ENCODE peak calls at places on chromosomes 3 and 15, in five cellular contexts. G is activated T-helper 2 cell treated with anti-CD3 and anti-CD28 coated beads, Interferon-gamma antibody, Interleukin-2, Interleukin-4, amounts not matched to agents 10 μg/mL and 5 μg/mL and 100 μg/mL, durations not matched to agents 14 hours and 24 hours and 36 hours; Z is KG1; J is stimulated activated CD8-positive, alpha-beta memory T cell treated with anti-CD3 and anti-CD28 coated beads, Interleukin-7, amount 100 ng/mL, for 1 hour; W is IMR-90. R is an unnamed sample.

GRCh38 chr15:77998592-77998991 is 78.9 kb downstream of the TBC1D2B start:
- DNase-seq in J (no peak), Z (no peak), G (no peak), W (no peak), R (no peak)

GRCh38 chr15:75195122-75195765 is 6.4 kb upstream of the C15orf39 start:
- DNase-seq in Z (no peak), G (no peak), J (no peak), W (no peak), R (no peak)

GRCh38 chr3:29642393-29643033 is 361.6 kb downstream of the RBMS3 start:
- DNase-seq in W (peak; percentile 70), Z (no peak), G (no peak), J (no peak), R (no peak)

GRCh38 chr15:87707076-87707475 is 549.5 kb downstream of the NTRK3 start:
- DNase-seq in Z (no peak), G (no peak), J (no peak), W (no peak), R (no peak)

GRCh38 chr3:170081079-170081741 is 43.4 kb downstream of the GPR160 start:
- DNase-seq in Z (no peak), J (no peak), W (peak; percentile 72), G (no peak), R (no peak)

GRCh38 chr3:53185761-53186465 is 24.9 kb downstream of the PRKCD start:
- DNase-seq in W (no peak), J (no peak), G (no peak), Z (no peak), R (no peak)

GRCh38 chr3:134849561-134849960 is 54.5 kb downstream of the EPHB1 start:
- DNase-seq in G (no peak), W (no peak), J (no peak), Z (no peak), R (no peak)

GRCh38 chr3:46393554-46394434 is 13.1 kb downstream of the CCR5AS start:
- DNase-seq in W (peak; percentile 47), J (no peak), Z (no peak), G (no peak), R (peak; percentile 78)

GRCh38 chr3:27758083-27758482 is 36.0 kb upstream of the EOMES start:
- DNase-seq in Z (no peak), J (no peak), W (peak; percentile 71), G (no peak), R (no peak)

GRCh38 chr15:101288905-101289513 is 6.0 kb downstream of the SNRPA1 start:
- DNase-seq in W (peak; percentile 55), Z (peak; percentile 48), G (no peak), J (no peak), R (peak; percentile 52)

GRCh38 chr3:61444794-61445193 is 116.6 kb upstream of the PTPRG start:
- DNase-seq in J (no peak), G (no peak), W (no peak), Z (no peak), R (no peak)

GRCh38 chr3:114155370-114155821 is 23.5 kb downstream of the DRD3 start:
- DNase-seq in Z (no peak), J (no peak), W (peak; percentile 30), G (no peak), R (peak; percentile 65)

GRCh38 chr3:185069583-185070030 is 83.3 kb downstream of the C3orf70 start:
- DNase-seq in J (no peak), Z (no peak), W (no peak), G (no peak), R (no peak)

GRCh38 chr15:89419370-89419984 is 76.9 kb downstream of the RHCG start:
- DNase-seq in W (peak; percentile 27), J (no peak), Z (no peak), G (no peak), R (peak; percentile 30)

GRCh38 chr3:172675371-172676193 is 35.3 kb downstream of the NCEH1 start:
- DNase-seq in G (no peak), J (no peak), W (peak; percentile 65), Z (peak; percentile 18), R (peak; percentile 92)

GRCh38 chr15:44713006-44713966 is 2.0 kb downstream of the B2M start:
- DNase-seq in G (peak; percentile 8), W (peak; percentile 43), Z (no peak), J (no peak), R (peak; percentile 24)

GRCh38 chr3:127800508-127800907 is 21.8 kb downstream of the MGLL start:
- DNase-seq in W (peak; percentile 47), J (no peak), Z (peak; percentile 88), G (peak; percentile 32), R (peak; percentile 97)

GRCh38 chr3:171225698-171226097 is 199.2 kb upstream of the SLC2A2 start:
- DNase-seq in G (no peak), J (no peak), Z (no peak), W (peak; percentile 5), R (no peak)

GRCh38 chr3:194121881-194122280 is 14.1 kb upstream of the HES1 start:
- DNase-seq in J (no peak), Z (no peak), G (no peak), W (peak; percentile 62), R (no peak)

R was measured in AML-193.